ENCODE peak calls at places on chromosomes 3 and 15, in four cellular contexts. Y is esophagus squamous epithelium, O is Caco-2, K is A673. P is an unnamed sample. For H3K4me1, the result is how much of the 10 kb centered on the place peaks cover.

GRCh38 chr3:187360523-187361060 is 7.6 kb upstream of the RTP4 start:
- DNase-seq in Y (no peak), O (no peak), K (no peak), P (no peak)

GRCh38 chr15:84570164-84570692 is 30.6 kb upstream of the ZSCAN2 start:
- DNase-seq in Y (no peak), O (no peak), K (peak), P (peak)

GRCh38 chr3:54320376-54320775 is 198.0 kb downstream of the CACNA2D3 start:
- DNase-seq in Y (no peak), O (no peak), K (no peak), P (no peak)

GRCh38 chr3:62607287-62608029 is 234.1 kb upstream of the FEZF2 start:
- DNase-seq in Y (no peak), O (no peak), K (peak), P (no peak)

GRCh38 chr3:12990781-12991480 is 82.3 kb downstream of the IQSEC1 start:
- DNase-seq in Y (no peak), O (no peak), K (no peak), P (no peak)

GRCh38 chr3:158725348-158725966 is 6.8 kb downstream of the RARRES1 start:
- DNase-seq in Y (no peak), O (no peak), K (no peak), P (no peak)

GRCh38 chr3:119810018-119810435 is 28.1 kb downstream of the NR1I2 start:
- DNase-seq in Y (peak), O (no peak), K (peak), P (peak)

GRCh38 chr3:86175593-86175992 is 815.4 kb downstream of the VGLL3 start:
- DNase-seq in Y (no peak), O (no peak), K (no peak), P (no peak)

GRCh38 chr3:70871909-70872656 is 559.6 kb upstream of the MDFIC2 start:
- DNase-seq in Y (no peak), O (no peak), K (no peak), P (no peak)

GRCh38 chr15:51634591-51635198 is 12.1 kb upstream of the DMXL2 start:
- DNase-seq in Y (no peak), O (no peak), K (no peak), P (no peak)

GRCh38 chr3:118912188-118912587 is 122.5 kb downstream of the IGSF11 start:
- DNase-seq in Y (no peak), O (no peak), K (no peak), P (no peak)

GRCh38 chr3:174859109-174859735 is at the start of gene NAALADL2:
- DNase-seq in Y (no peak), O (peak), K (no peak), P (no peak)

GRCh38 chr3:124084398-124084881 is 92.5 kb upstream of the ROPN1 start:
- DNase-seq in Y (no peak), O (no peak), K (no peak), P (no peak)

GRCh38 chr15:82530606-82531379 is 9.5 kb downstream of the RPS17 start:
- DNase-seq in Y (no peak), O (peak), K (peak), P (peak)

GRCh38 chr3:107660316-107660976 is 137.7 kb downstream of the BBX start:
- DNase-seq in Y (no peak), O (no peak), K (peak), P (no peak)

GRCh38 chr3:8301977-8302589 is 199.5 kb upstream of the LMCD1 start:
- DNase-seq in Y (no peak), O (peak), K (peak), P (no peak)

GRCh38 chr3:10242182-10243065 is 5.8 kb upstream of the TATDN2 start:
- DNase-seq in Y (no peak), O (no peak), K (no peak), P (no peak)

GRCh38 chr15:94203321-94203720 is 28.0 kb upstream of the MCTP2 start:
- DNase-seq in Y (no peak), O (no peak), K (no peak), P (peak)

GRCh38 chr3:69444980-69445379 is 59.1 kb upstream of the FRMD4B start:
- DNase-seq in Y (no peak), O (no peak), K (no peak), P (no peak)

GRCh38 chr15:25727116-25727515 is 136.0 kb downstream of the ATP10A start:
- DNase-seq in Y (no peak), O (no peak), K (no peak), P (peak)

GRCh38 chr3:53082736-53083135 is 36.9 kb upstream of the SFMBT1 start:
- DNase-seq in Y (no peak), O (no peak), K (no peak), P (no peak)

GRCh38 chr3:139778884-139779283 is 101.1 kb upstream of the NMNAT3 start:
- DNase-seq in Y (no peak), O (no peak), K (no peak), P (no peak)

GRCh38 chr3:32455609-32456428 is 46.8 kb downstream of the CMTM6 start:
- DNase-seq in Y (no peak), O (no peak), K (no peak), P (no peak)

DNA sequence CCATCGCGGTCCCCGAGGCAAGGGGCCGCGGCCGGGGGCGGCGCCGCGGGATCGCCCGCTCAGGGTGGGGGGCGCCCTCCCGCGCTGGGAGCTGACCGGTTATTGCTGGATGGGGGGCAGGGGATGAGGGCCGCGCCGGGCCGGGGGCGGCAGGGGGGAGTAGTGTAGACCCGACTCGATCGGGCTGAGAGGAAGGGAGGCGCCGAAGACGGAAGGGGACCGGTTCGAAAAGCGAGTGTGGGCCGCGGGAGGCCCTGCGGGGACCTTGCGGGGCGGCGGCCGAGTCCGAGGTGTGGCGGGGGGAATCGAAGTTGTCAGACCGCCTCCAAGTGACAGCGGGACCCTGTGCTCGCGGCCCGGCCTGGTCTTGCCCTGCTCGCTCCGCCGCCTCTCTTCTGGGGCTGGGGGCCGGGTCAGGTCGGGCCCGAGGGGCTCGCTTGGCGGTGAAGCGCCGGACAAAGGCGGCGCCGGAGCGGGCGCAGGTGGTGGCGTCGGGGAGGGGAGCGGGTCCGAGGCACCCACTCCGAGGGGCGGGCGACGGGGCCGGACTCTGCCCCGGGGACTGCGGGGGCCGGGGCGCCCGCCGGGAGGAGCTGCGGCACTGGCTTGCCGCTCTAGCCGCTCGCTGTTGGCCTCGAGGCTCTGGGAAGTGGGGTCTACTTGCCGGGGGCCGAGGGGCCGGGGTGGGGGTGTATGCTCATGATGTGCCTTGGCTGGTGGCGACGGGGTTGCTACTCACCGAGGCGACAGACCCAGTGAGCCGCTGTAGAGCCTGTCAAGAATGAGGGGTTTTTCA is 1.2 kb downstream of the BAHD1 start:
- DNase-seq in Y (no peak), O (peak), K (no peak), P (peak)
- H3K4me1 ChIP-seq in Y (half or more), O (under half), K (under half), P (under half)

DNA sequence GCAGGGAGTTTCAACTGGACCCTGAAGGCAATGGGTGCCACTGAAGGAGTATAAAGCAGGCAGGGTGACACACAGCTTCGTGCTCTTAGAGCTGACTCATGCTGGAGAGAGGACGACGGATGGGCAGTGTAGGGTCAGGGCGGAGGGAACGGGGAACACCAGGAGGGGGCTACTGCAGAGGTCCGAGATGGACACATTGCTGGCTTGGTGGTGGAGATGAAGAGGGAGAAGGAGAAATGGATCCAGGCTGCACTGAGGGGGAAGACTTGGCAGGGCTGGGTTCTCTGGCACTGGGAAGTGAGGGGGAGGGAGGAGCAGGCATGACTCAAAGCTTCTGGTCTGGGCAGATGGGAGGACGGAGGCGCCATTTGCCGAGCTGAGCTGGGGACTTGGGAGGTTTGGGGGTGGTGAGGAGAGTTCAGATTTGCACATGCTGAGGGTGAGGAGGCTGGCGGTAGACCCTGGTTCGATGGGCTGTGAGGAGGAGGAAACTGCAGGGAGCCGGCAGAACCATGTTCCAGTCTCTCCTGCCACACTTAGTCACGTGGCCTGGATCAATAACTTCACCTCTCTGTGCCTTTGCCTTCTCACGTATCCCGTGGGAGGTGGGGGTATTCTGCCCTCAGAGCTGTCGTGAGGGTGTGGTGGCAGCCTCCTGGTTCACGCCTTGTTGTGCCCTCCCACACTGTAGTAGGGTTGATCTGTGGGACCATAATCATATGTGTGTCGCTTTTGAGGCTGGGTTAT is 4.6 kb upstream of the KCTD6 start:
- DNase-seq in Y (no peak), O (no peak), K (no peak), P (no peak)
- H3K4me1 ChIP-seq in Y (under half), O (under half), K (under half), P (under half)

DNA sequence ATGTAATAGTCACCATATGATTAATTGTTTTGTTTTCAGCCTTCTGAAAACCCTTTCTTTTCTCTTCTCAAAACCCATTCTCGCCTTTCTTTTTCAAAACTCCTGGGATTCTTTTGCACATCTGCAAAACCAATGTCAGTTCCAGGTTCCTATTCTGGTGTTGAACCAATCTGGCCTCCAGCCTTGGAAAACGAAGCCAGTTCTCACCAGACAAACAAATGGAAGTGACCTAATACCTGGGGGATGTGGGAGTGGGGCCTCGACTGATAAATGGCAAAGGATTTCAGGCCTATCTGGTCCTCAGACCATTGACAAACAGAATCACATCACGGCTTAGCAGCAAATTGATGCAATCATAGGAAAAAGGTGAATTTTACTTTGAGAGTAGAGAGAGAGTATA is 73.0 kb downstream of the COL8A1 start:
- DNase-seq in Y (no peak), O (no peak), K (no peak), P (no peak)
- H3K4me1 ChIP-seq in Y (under half), O (under half), K (under half), P (under half)

GRCh38 chr3:45632956-45633355 is 38.4 kb downstream of the LIMD1 start:
- DNase-seq in Y (no peak), O (no peak), K (no peak), P (no peak)
- H3K4me1 ChIP-seq in Y (under half), O (under half), K (under half), P (under half)

GRCh38 chr3:72390841-72391240 is 457.4 kb downstream of the SHQ1 start:
- DNase-seq in Y (no peak), O (peak), K (no peak), P (no peak)
- H3K4me1 ChIP-seq in Y (under half), O (half or more), K (under half), P (under half)

P was measured in testis.